ENCODE peak calls at places on chromosomes 6 and 20, in eight cellular contexts. G, C, D, R, N, B, K and Y are unnamed samples.

GRCh38 chr6:113742342-113742741 is 114.8 kb upstream of the MARCKS start:
- DNase-seq in R (no peak), K (no peak), D (no peak), N (no peak), C (no peak), B (no peak), G (no peak), Y (no peak)

GRCh38 chr6:13404115-13404891 is 76.0 kb upstream of the TBC1D7 start:
- DNase-seq in G (no peak), R (peak; percentile 74), K (no peak), D (no peak), B (no peak), C (no peak), N (no peak), Y (no peak)

GRCh38 chr20:4609511-4609910 is 112.2 kb upstream of the PRND start:
- DNase-seq in K (no peak), C (no peak), G (no peak), D (no peak), R (no peak), B (no peak), N (no peak), Y (no peak)

GRCh38 chr6:100856146-100856545 is 25.0 kb downstream of the ASCC3 start:
- DNase-seq in D (no peak), R (no peak), B (no peak), K (no peak), C (no peak), N (no peak), G (no peak), Y (no peak)

GRCh38 chr6:30490031-30490876 is 945 bp downstream of the HLA-E start:
- DNase-seq in R (peak; percentile 47), D (peak; percentile 89), K (peak; percentile 85), B (peak; percentile 92), N (no peak), C (peak; percentile 78), G (no peak), Y (peak; percentile 80)

GRCh38 chr6:112331306-112331705 is 15.8 kb upstream of the RFPL4B start:
- DNase-seq in R (peak; percentile 92), N (no peak), D (no peak), K (no peak), B (no peak), G (no peak), C (peak; percentile 31), Y (no peak)

GRCh38 chr20:37464173-37464572 is 56.9 kb upstream of the NNAT start:
- DNase-seq in D (no peak), N (no peak), K (no peak), B (no peak), C (no peak), G (no peak), R (no peak), Y (no peak)

GRCh38 chr6:116060572-116061283 is at the start of gene FRK:
- DNase-seq in R (peak; percentile 89), N (no peak), G (peak; percentile 62), B (no peak), C (peak; percentile 46), K (no peak), D (no peak), Y (no peak)

GRCh38 chr20:10074513-10074912 is 39.7 kb downstream of the ANKEF1 start:
- DNase-seq in G (peak; percentile 29), N (no peak), B (no peak), C (peak; percentile 88), R (peak; percentile 98), D (no peak), K (no peak), Y (no peak)

GRCh38 chr20:8360035-8360434 is 228.0 kb downstream of the PLCB1 start:
- DNase-seq in D (no peak), K (no peak), C (no peak), R (no peak), G (no peak), N (no peak), B (no peak), Y (no peak)

GRCh38 chr6:34340906-34341480 is 51.5 kb downstream of the NUDT3 start:
- DNase-seq in B (no peak), C (no peak), D (no peak), N (no peak), R (no peak), K (no peak), G (no peak), Y (no peak)

GRCh38 chr20:61161649-61162210 is 90.3 kb upstream of the CDH4 start:
- DNase-seq in N (no peak), B (no peak), K (no peak), D (no peak), G (no peak), R (no peak), C (no peak), Y (no peak)
- TF ChIP-seq CTCF in N (no peak), B (no peak), K (no peak), D (no peak), G (no peak), R (no peak), C (no peak), Y (no peak)

DNA sequence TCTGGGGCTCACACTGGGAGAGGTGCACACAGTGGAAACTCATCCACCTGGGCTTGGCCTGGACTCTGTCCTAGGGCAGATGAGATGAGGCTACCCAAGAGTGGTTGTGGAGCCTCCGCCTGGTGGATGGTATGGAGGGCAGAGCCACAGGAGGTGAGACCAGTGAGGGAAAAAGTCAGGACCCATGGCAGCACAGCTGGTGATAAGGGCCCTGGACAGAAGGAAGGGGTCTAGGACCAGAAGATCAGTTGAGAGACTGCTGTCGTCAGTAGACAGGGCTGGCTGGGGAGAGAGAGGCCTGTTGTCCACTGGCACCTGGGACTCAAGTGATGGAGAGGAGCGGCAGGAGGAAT is 29.8 kb downstream of the PLCG1 start:
- DNase-seq in G (no peak), B (no peak), N (no peak), D (peak; percentile 25), R (no peak), C (no peak), K (no peak), Y (no peak)
- TF ChIP-seq CTCF in G (no peak), B (no peak), N (no peak), D (no peak), R (no peak), C (no peak), K (no peak), Y (no peak)

GRCh38 chr6:119261944-119262284 is 87.6 kb downstream of the MAN1A1 start:
- DNase-seq in D (no peak), G (no peak), R (no peak), C (no peak), K (no peak), B (no peak), N (no peak), Y (no peak)
- TF ChIP-seq CTCF in D (no peak), G (no peak), R (no peak), C (no peak), K (no peak), B (no peak), N (no peak), Y (no peak)

DNA sequence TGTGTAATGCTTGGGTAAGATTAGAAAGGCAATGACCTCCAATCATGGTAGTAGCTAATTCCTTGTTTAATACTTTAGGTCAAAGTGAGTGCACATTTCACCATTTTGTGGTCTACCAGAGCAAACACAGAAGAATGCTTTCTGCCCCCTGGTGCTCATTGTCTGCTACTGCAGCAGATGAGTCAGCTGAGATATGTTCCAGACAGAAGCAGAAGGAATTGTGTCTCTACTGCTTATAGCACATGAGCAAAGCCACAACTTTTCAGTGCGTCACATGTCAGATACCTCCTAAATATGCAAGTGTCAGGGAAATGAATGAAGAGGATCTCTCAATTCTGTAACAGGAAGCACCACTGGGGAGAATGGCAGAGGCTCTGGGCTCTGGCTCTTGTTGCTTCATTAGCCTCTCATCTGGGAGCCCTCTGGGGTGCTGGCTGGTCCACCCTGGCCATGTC is 308.9 kb downstream of the ALDH8A1 start:
- DNase-seq in N (peak; percentile 93), R (peak; percentile 85), K (peak; percentile 67), C (peak; percentile 51), G (peak; percentile 58), B (peak; percentile 64), D (peak; percentile 69), Y (peak; percentile 66)
- TF ChIP-seq CTCF in N (peak; percentile 96), R (peak; percentile 88), K (peak; percentile 96), C (peak; percentile 73), G (peak; percentile 93), B (peak; percentile 76), D (peak; percentile 96), Y (peak; percentile 88)

GRCh38 chr6:154797857-154798256 is 64.6 kb downstream of the SCAF8 start:
- DNase-seq in B (no peak), R (no peak), G (no peak), C (no peak), D (no peak), K (no peak), N (no peak), Y (no peak)

GRCh38 chr6:154791561-154792317 is 58.5 kb downstream of the SCAF8 start:
- DNase-seq in C (peak; percentile 32), B (no peak), G (no peak), K (no peak), R (peak; percentile 64), D (no peak), N (no peak), Y (no peak)

GRCh38 chr6:154792761-154793160 is 59.5 kb downstream of the SCAF8 start:
- DNase-seq in B (no peak), D (no peak), N (no peak), R (peak; percentile 81), C (peak; percentile 79), G (no peak), K (no peak), Y (no peak)

GRCh38 chr6:154800338-154800737 is 67.1 kb downstream of the SCAF8 start:
- DNase-seq in G (no peak), B (no peak), C (no peak), K (peak; percentile 22), D (no peak), N (no peak), R (no peak), Y (peak; percentile 22)

DNA sequence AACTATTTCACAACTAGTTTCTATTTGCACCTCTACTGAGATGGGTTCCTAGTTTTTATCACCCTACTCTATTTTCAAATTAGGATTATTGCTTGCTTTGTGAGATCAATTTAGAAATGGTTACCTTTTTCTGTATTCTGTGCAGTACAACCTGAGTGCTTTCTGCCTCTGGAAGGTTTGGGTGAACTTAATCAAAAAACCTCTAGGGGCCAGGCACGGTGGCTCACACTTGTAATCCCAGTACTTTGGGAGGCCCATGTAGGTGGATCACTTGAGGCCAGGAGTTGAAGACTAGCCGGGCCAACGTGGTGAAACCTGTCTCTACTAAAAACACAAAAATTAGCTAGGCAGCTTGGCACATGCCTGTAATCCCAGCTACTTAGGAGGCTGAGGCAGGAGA is 63.3 kb downstream of the SCAF8 start:
- DNase-seq in G (no peak), C (no peak), B (no peak), D (no peak), K (no peak), N (no peak), R (no peak), Y (no peak)
- TF ChIP-seq CTCF in G (no peak), C (no peak), B (no peak), D (no peak), K (no peak), N (no peak), R (no peak), Y (no peak)

DNA sequence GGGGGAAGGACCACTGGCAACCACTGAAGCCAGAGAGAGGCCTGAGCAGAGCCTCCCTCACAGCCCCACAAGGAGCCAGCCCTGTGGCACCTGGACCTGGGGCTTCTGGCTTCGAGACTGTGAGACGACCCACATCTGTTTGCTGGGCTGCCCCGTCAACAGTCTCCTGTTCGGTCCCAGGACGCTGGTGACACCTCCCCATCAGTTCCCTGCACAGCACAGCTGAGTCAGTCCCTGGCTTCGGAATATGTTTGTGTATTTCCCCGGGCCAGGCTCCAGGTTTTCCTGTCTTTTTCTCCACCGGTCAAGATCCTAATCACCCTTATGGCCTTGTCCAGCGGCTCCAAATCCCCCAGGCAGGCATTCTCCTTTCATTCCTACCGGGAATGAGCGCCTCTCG is 46.4 kb upstream of the SMOC2 start:
- DNase-seq in D (no peak), B (no peak), G (no peak), K (no peak), N (no peak), R (no peak), C (no peak), Y (no peak)
- TF ChIP-seq CTCF in D (no peak), B (no peak), G (no peak), K (no peak), N (no peak), R (no peak), C (no peak), Y (no peak)